ENCODE peak calls at places on chromosomes 5 and 9, in seven cellular contexts. U is Right ventricle myocardium superior; K is activated T-cell treated with anti-CD3 and anti-CD28 coated beads for 48 hours; Z is NCI-H774; D is stimulated activated naive B cell treated with anti-CD40 and anti-IgM and Interleukin-4, amounts not matched to agents 10 μg/mL and 1 μg/mL and 100 μg/mL, for 72 hours; P is cardiac fibroblast; H is stimulated activated CD4-positive, alpha-beta T cell treated with anti-CD3 and anti-CD28 coated beads, Interleukin-15, amount 100 ng/mL, for 1 hour. M is an unnamed sample.

GRCh38 chr5:14672508-14673394 is 8.2 kb downstream of the OTULIN start:
- DNase-seq in U (no peak), K (no peak), Z (no peak), D (no peak), P (no peak), H (no peak), M (no peak)

GRCh38 chr9:98516897-98517503 is 191.7 kb downstream of the GABBR2 start:
- DNase-seq in U (no peak), K (no peak), Z (no peak), D (no peak), P (no peak), H (no peak), M (no peak)

GRCh38 chr9:34644766-34645314 is 1.6 kb upstream of the GALT start:
- DNase-seq in U (no peak), K (no peak), Z (no peak), D (no peak), P (no peak), H (no peak), M (no peak)

GRCh38 chr9:105385372-105385985 is 62.4 kb upstream of the FSD1L start:
- DNase-seq in U (no peak), K (no peak), Z (no peak), D (peak), P (peak), H (no peak), M (peak)

GRCh38 chr9:85978496-85978895 is 37.5 kb downstream of the NAA35 start:
- DNase-seq in U (no peak), K (no peak), Z (no peak), D (no peak), P (peak), H (no peak), M (no peak)

GRCh38 chr9:98190757-98191105 is 1.7 kb downstream of the CORO2A start:
- DNase-seq in U (no peak), K (no peak), Z (no peak), D (no peak), P (no peak), H (no peak), M (no peak)

GRCh38 chr5:139514486-139514856 is 31.9 kb upstream of the STING1 start:
- DNase-seq in U (no peak), K (no peak), Z (no peak), D (no peak), P (no peak), H (no peak), M (no peak)

GRCh38 chr5:165630211-165630866 is 2124.9 kb downstream of the MAT2B start:
- DNase-seq in U (no peak), K (no peak), Z (peak), D (peak), P (peak), H (no peak), M (no peak)

GRCh38 chr5:122858451-122858850 is 13.0 kb downstream of the SNX24 start:
- DNase-seq in U (no peak), K (no peak), Z (no peak), D (no peak), P (peak), H (no peak), M (no peak)

GRCh38 chr9:90921104-90921503 is 119.5 kb downstream of the SYK start:
- DNase-seq in U (peak), K (no peak), Z (no peak), D (no peak), P (peak), H (no peak), M (no peak)

GRCh38 chr5:42993516-42994284 is 46.4 kb downstream of the ANXA2R start:
- DNase-seq in U (peak), K (peak), Z (no peak), D (peak), P (peak), H (no peak), M (peak)

GRCh38 chr9:27162045-27162444 is 53.0 kb downstream of the TEK start:
- DNase-seq in U (no peak), K (no peak), Z (no peak), D (no peak), P (peak), H (no peak), M (no peak)

GRCh38 chr5:1644810-1645571 is 121.2 kb upstream of the LPCAT1 start:
- DNase-seq in U (peak), K (peak), Z (peak), D (peak), P (peak), H (peak), M (peak)

GRCh38 chr9:91182429-91182828 is 179.3 kb downstream of the AUH start:
- DNase-seq in U (no peak), K (no peak), Z (no peak), D (no peak), P (no peak), H (no peak), M (no peak)

GRCh38 chr5:9869616-9870288 is 239.6 kb upstream of the TAS2R1 start:
- DNase-seq in U (no peak), K (no peak), Z (no peak), D (no peak), P (peak), H (no peak), M (no peak)

GRCh38 chr9:120439147-120439546 is 140.8 kb downstream of the CDK5RAP2 start:
- DNase-seq in U (no peak), K (no peak), Z (peak), D (no peak), P (peak), H (no peak), M (no peak)

GRCh38 chr9:27333241-27334052 is 36.5 kb upstream of the EQTN start:
- DNase-seq in U (peak), K (peak), Z (peak), D (peak), P (peak), H (no peak), M (peak)

GRCh38 chr5:1840071-1840547 is 38.9 kb downstream of the NDUFS6 start:
- DNase-seq in U (peak), K (no peak), Z (no peak), D (no peak), P (no peak), H (no peak), M (no peak)

GRCh38 chr5:129629581-129629980 is 118.3 kb upstream of the MINAR2 start:
- DNase-seq in U (no peak), K (no peak), Z (no peak), D (no peak), P (no peak), H (no peak), M (no peak)

GRCh38 chr5:78716221-78716620 is 67.6 kb upstream of the LHFPL2 start:
- DNase-seq in U (no peak), K (no peak), Z (no peak), D (no peak), P (no peak), H (no peak), M (no peak)

GRCh38 chr5:79850316-79850822 is 140.7 kb downstream of the MTX3 start:
- DNase-seq in U (no peak), K (no peak), Z (no peak), D (no peak), P (no peak), H (no peak), M (no peak)

GRCh38 chr5:157903117-157903450 is 44.1 kb upstream of the CLINT1 start:
- DNase-seq in U (no peak), K (no peak), Z (no peak), D (no peak), P (no peak), H (no peak), M (no peak)

GRCh38 chr5:66661149-66661548 is 65.0 kb downstream of the MAST4 start:
- DNase-seq in U (peak), K (no peak), Z (no peak), D (no peak), P (peak), H (no peak), M (no peak)

GRCh38 chr9:109263358-109263757 is 57.5 kb downstream of the EPB41L4B start:
- DNase-seq in U (no peak), K (no peak), Z (no peak), D (no peak), P (no peak), H (no peak), M (no peak)

GRCh38 chr9:95116820-95117204 is 200.7 kb downstream of the FANCC start:
- DNase-seq in U (no peak), K (no peak), Z (no peak), D (no peak), P (peak), H (no peak), M (no peak)

GRCh38 chr5:179347581-179347980 is 2.3 kb upstream of the ADAMTS2 start:
- DNase-seq in U (peak), K (no peak), Z (no peak), D (no peak), P (no peak), H (no peak), M (no peak)

GRCh38 chr5:172418847-172419810 is 35.2 kb downstream of the SH3PXD2B start:
- DNase-seq in U (peak), K (no peak), Z (no peak), D (no peak), P (no peak), H (no peak), M (no peak)

GRCh38 chr9:101593345-101593744 is 1.4 kb downstream of the PPP3R2 start:
- DNase-seq in U (no peak), K (no peak), Z (no peak), D (no peak), P (no peak), H (no peak), M (no peak)

GRCh38 chr9:129885018-129885669 is 49.9 kb downstream of the USP20 start:
- DNase-seq in U (peak), K (peak), Z (peak), D (peak), P (no peak), H (no peak), M (no peak)

GRCh38 chr5:127968998-127969397 is 114.6 kb upstream of the SLC12A2 start:
- DNase-seq in U (no peak), K (no peak), Z (no peak), D (no peak), P (no peak), H (no peak), M (no peak)

GRCh38 chr5:146647656-146648199 is 131.7 kb upstream of the GPR151 start:
- DNase-seq in U (no peak), K (no peak), Z (no peak), D (no peak), P (peak), H (no peak), M (no peak)

GRCh38 chr9:32251539-32251938 is 132.9 kb upstream of the ACO1 start:
- DNase-seq in U (no peak), K (no peak), Z (peak), D (peak), P (peak), H (no peak), M (peak)

M was measured in CD8-positive, alpha-beta memory T cell.